ENCODE peak calls at places on chromosomes 16 and 17, in five cellular contexts. One of them, this sample, is unnamed.
A peak's percentile ranks its signal among the peaks of the same experiment; 100 is the strongest.

GRCh38 chr17:15952916-15953865 is 8.3 kb downstream of the ADORA2B start:
- DNase-seq in GM23338: no peak
- DNase-seq in A673: no peak
- DNase-seq in keratinocyte: no peak
- DNase-seq in fibroblast of lung: no peak
- DNase-seq in this sample: no peak

GRCh38 chr17:50290074-50290702 is 15.9 kb downstream of the TMEM92 start:
- DNase-seq in GM23338: no peak
- DNase-seq in A673: peak; percentile 56
- DNase-seq in fibroblast of lung: peak; percentile 100
- DNase-seq in keratinocyte: peak; percentile 55
- DNase-seq in this sample: peak; percentile 85

GRCh38 chr17:83190601-83191387 is 111.4 kb downstream of the METRNL start:
- DNase-seq in GM23338: no peak
- DNase-seq in keratinocyte: no peak
- DNase-seq in fibroblast of lung: no peak
- DNase-seq in A673: no peak
- DNase-seq in this sample: no peak

GRCh38 chr16:66036162-66036561 is 330.3 kb upstream of the CDH5 start:
- DNase-seq in GM23338: no peak
- DNase-seq in keratinocyte: no peak
- DNase-seq in fibroblast of lung: no peak
- DNase-seq in A673: peak; percentile 34
- DNase-seq in this sample: no peak

GRCh38 chr16:51431517-51432241 is 280.6 kb upstream of the SALL1 start:
- DNase-seq in GM23338: no peak
- DNase-seq in fibroblast of lung: peak; percentile 97
- DNase-seq in keratinocyte: peak; percentile 45
- DNase-seq in A673: peak; percentile 97
- DNase-seq in this sample: peak; percentile 98

GRCh38 chr17:19650826-19651225 is 2.3 kb downstream of the ALDH3A2 start:
- DNase-seq in GM23338: no peak
- DNase-seq in fibroblast of lung: peak; percentile 37
- DNase-seq in A673: no peak
- DNase-seq in keratinocyte: no peak
- DNase-seq in this sample: no peak

GRCh38 chr16:53087101-53087500 is 32.3 kb downstream of the CHD9 start:
- DNase-seq in A673: no peak
- DNase-seq in GM23338: no peak
- DNase-seq in keratinocyte: no peak
- DNase-seq in fibroblast of lung: peak; percentile 40
- DNase-seq in this sample: no peak

GRCh38 chr17:82942166-82943130 is 102.6 kb upstream of the ZNF750 start:
- DNase-seq in keratinocyte: no peak
- DNase-seq in A673: no peak
- DNase-seq in GM23338: no peak
- DNase-seq in fibroblast of lung: no peak
- DNase-seq in this sample: no peak

GRCh38 chr17:56819030-56819429 is 14.7 kb downstream of the C17orf67 start:
- DNase-seq in keratinocyte: no peak
- DNase-seq in GM23338: no peak
- DNase-seq in fibroblast of lung: no peak
- DNase-seq in A673: no peak
- DNase-seq in this sample: no peak

GRCh38 chr17:57586099-57586702 is 158.9 kb downstream of the CCDC182 start:
- DNase-seq in keratinocyte: no peak
- DNase-seq in fibroblast of lung: no peak
- DNase-seq in A673: peak; percentile 37
- DNase-seq in GM23338: no peak
- DNase-seq in this sample: no peak

GRCh38 chr16:28537076-28537475 is 1.7 kb downstream of the NUPR1 start:
- DNase-seq in A673: no peak
- DNase-seq in fibroblast of lung: no peak
- DNase-seq in GM23338: no peak
- DNase-seq in keratinocyte: peak; percentile 79
- DNase-seq in this sample: no peak

GRCh38 chr16:28534542-28535373 is 4.0 kb downstream of the NUPR1 start:
- DNase-seq in GM23338: no peak
- DNase-seq in A673: no peak
- DNase-seq in keratinocyte: no peak
- DNase-seq in fibroblast of lung: peak; percentile 73
- DNase-seq in this sample: no peak

GRCh38 chr16:28543072-28543471 is 4.3 kb upstream of the NUPR1 start:
- DNase-seq in fibroblast of lung: no peak
- DNase-seq in A673: no peak
- DNase-seq in keratinocyte: no peak
- DNase-seq in GM23338: no peak
- DNase-seq in this sample: no peak

GRCh38 chr16:28537964-28538732 is 626 bp downstream of the NUPR1 start:
- DNase-seq in fibroblast of lung: no peak
- DNase-seq in A673: no peak
- DNase-seq in GM23338: no peak
- DNase-seq in keratinocyte: no peak
- DNase-seq in this sample: no peak

GRCh38 chr16:28538733-28539596 is at the start of gene NUPR1:
- DNase-seq in A673: no peak
- DNase-seq in keratinocyte: peak; percentile 61
- DNase-seq in fibroblast of lung: peak; percentile 99
- DNase-seq in GM23338: no peak
- DNase-seq in this sample: no peak
- H3K4me3 ChIP-seq in A673: no peak within 1 kb of the TSS
- H3K4me3 ChIP-seq in keratinocyte: peak within 1 kb of the TSS; percentile 76
- H3K4me3 ChIP-seq in fibroblast of lung: peak within 1 kb of the TSS; percentile 81
- H3K4me3 ChIP-seq in GM23338: no peak within 1 kb of the TSS
- H3K4me3 ChIP-seq in this sample: no peak within 1 kb of the TSS

DNA sequence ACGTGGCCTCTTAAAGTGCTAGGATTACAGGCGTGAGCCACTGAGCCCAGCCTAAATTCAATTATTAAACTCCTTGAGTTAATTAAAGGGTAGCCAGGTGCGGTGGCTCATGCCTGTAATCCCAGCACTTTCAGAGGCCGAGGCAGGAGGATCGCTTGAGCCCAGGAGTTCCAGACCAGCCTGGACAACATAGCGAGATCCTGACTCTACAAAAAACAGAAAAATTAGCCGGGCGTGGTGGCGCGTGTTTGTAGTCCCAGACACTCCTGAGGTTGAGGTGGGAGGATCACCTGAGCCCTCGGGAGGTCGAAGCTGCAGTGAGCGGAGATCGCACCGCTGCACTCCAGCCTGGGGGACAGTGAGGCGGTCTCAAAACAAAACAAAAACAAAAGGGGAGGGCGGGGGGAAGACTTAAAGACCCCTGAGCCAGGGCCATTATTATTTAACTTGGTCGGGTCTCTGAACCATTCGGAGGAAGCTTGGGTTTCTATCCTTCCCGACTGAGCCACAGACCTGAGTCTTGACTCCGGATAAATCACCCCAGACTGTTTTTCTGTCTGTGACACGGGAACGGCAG is 19.5 kb downstream of the BCL7C start:
- DNase-seq in A673: no peak
- DNase-seq in GM23338: peak; percentile 70
- DNase-seq in keratinocyte: no peak
- DNase-seq in fibroblast of lung: no peak
- DNase-seq in this sample: no peak
- TF ChIP-seq CTCF in A673: no peak
- TF ChIP-seq CTCF in GM23338: no peak
- TF ChIP-seq CTCF in keratinocyte: no peak
- TF ChIP-seq CTCF in fibroblast of lung: no peak
- TF ChIP-seq CTCF in this sample: no peak

GRCh38 chr17:79362086-79362995 is 248.5 kb downstream of the RBFOX3 start:
- DNase-seq in GM23338: no peak
- DNase-seq in keratinocyte: no peak
- DNase-seq in A673: no peak
- DNase-seq in fibroblast of lung: no peak
- DNase-seq in this sample: no peak
- H3K36me3 ChIP-seq in GM23338: no peaks in the 10 kb centered on the region
- H3K36me3 ChIP-seq in keratinocyte: no peaks in the 10 kb centered on the region
- H3K36me3 ChIP-seq in A673: no peaks in the 10 kb centered on the region
- H3K36me3 ChIP-seq in fibroblast of lung: no peaks in the 10 kb centered on the region
- H3K36me3 ChIP-seq in this sample: no peaks in the 10 kb centered on the region

GRCh38 chr17:10845388-10845751 is 7.5 kb upstream of the PIRT start:
- DNase-seq in fibroblast of lung: no peak
- DNase-seq in GM23338: no peak
- DNase-seq in A673: no peak
- DNase-seq in keratinocyte: no peak
- DNase-seq in this sample: no peak
- H3K4me3 ChIP-seq in fibroblast of lung: no peak overlapping the region
- H3K4me3 ChIP-seq in GM23338: peak overlapping the region; percentile 89
- H3K4me3 ChIP-seq in A673: no peak overlapping the region
- H3K4me3 ChIP-seq in keratinocyte: no peak overlapping the region
- H3K4me3 ChIP-seq in this sample: no peak overlapping the region

GRCh38 chr16:3503513-3503912 is 2.7 kb downstream of the CLUAP1 start:
- DNase-seq in A673: no peak
- DNase-seq in GM23338: no peak
- DNase-seq in keratinocyte: no peak
- DNase-seq in fibroblast of lung: no peak
- DNase-seq in this sample: no peak
- TF ChIP-seq CTCF in A673: no peak
- TF ChIP-seq CTCF in GM23338: no peak
- TF ChIP-seq CTCF in keratinocyte: no peak
- TF ChIP-seq CTCF in fibroblast of lung: no peak
- TF ChIP-seq CTCF in this sample: no peak

GRCh38 chr17:17131876-17132275 is 74.3 kb downstream of the PLD6 start:
- DNase-seq in fibroblast of lung: no peak
- DNase-seq in A673: no peak
- DNase-seq in keratinocyte: no peak
- DNase-seq in GM23338: no peak
- DNase-seq in this sample: no peak
- H3K36me3 ChIP-seq in fibroblast of lung: peaks cover 31% of the 10 kb centered on the region
- H3K36me3 ChIP-seq in A673: peaks cover 33% of the 10 kb centered on the region
- H3K36me3 ChIP-seq in keratinocyte: peaks cover 75% of the 10 kb centered on the region
- H3K36me3 ChIP-seq in GM23338: no peaks in the 10 kb centered on the region
- H3K36me3 ChIP-seq in this sample: peaks cover 1% of the 10 kb centered on the region